ENCODE peak calls at places on chromosomes 5 and 9, in nine cellular contexts. I, G, R, V, Q, B, J, Z and O are unnamed samples.

GRCh38 chr5:52867809-52868208 is 80.1 kb downstream of the ITGA1 start:
- DNase-seq in J (no peak), B (no peak), I (no peak), Q (no peak), R (no peak), V (no peak), Z (no peak), G (no peak), O (no peak)

GRCh38 chr5:133610489-133611356 is 1.6 kb downstream of the FSTL4 start:
- DNase-seq in Q (no peak), V (peak; percentile 23), Z (peak; percentile 87), R (peak; percentile 50), J (no peak), B (no peak), G (no peak), I (peak; percentile 61), O (peak; percentile 89)

GRCh38 chr9:121818841-121819430 is 167.5 kb downstream of the DAB2IP start:
- DNase-seq in B (no peak), I (no peak), Q (no peak), G (no peak), J (no peak), R (no peak), V (no peak), Z (peak; percentile 51), O (no peak)

GRCh38 chr5:14813747-14814146 is 57.8 kb downstream of the ANKH start:
- DNase-seq in J (no peak), Z (no peak), B (no peak), G (no peak), V (no peak), R (no peak), I (no peak), Q (no peak), O (no peak)

GRCh38 chr9:95004452-95005275 is 278.2 kb downstream of the AOPEP start:
- DNase-seq in R (peak; percentile 74), G (peak; percentile 62), J (no peak), Q (peak; percentile 83), B (no peak), Z (peak; percentile 87), V (peak; percentile 48), I (peak; percentile 74), O (no peak)

GRCh38 chr5:34998058-34998789 is 49.5 kb downstream of the AGXT2 start:
- DNase-seq in Z (no peak), G (no peak), I (peak; percentile 4), J (no peak), V (no peak), Q (no peak), R (no peak), B (no peak), O (no peak)

GRCh38 chr9:101650096-101650495 is 55.3 kb upstream of the PPP3R2 start:
- DNase-seq in J (no peak), B (no peak), Q (no peak), G (no peak), V (no peak), I (no peak), Z (no peak), R (no peak), O (no peak)

GRCh38 chr5:72178910-72179815 is 71.9 kb downstream of the MAP1B start:
- DNase-seq in I (peak; percentile 52), Z (peak; percentile 30), B (peak; percentile 87), R (no peak), Q (peak; percentile 86), G (peak; percentile 74), V (no peak), J (no peak), O (no peak)

GRCh38 chr9:110337727-110338522 is at the start of gene TXNDC8:
- DNase-seq in V (no peak), R (no peak), B (no peak), G (no peak), Z (no peak), I (no peak), Q (no peak), J (no peak), O (no peak)

GRCh38 chr5:148746826-148747535 is 79.4 kb upstream of the ADRB2 start:
- DNase-seq in B (no peak), J (no peak), I (no peak), V (no peak), R (no peak), Q (no peak), G (no peak), Z (no peak), O (no peak)

GRCh38 chr9:5719546-5719945 is 90.6 kb downstream of the RIC1 start:
- DNase-seq in J (no peak), R (no peak), V (no peak), I (peak; percentile 9), G (no peak), B (no peak), Z (no peak), Q (no peak), O (no peak)

GRCh38 chr9:121741198-121741918 is 89.9 kb downstream of the DAB2IP start:
- DNase-seq in I (no peak), R (no peak), Z (no peak), B (no peak), J (no peak), Q (no peak), G (no peak), V (no peak), O (no peak)

GRCh38 chr9:128625391-128626145 is 31.1 kb downstream of the DYNC2I2 start:
- DNase-seq in Z (peak; percentile 19), B (no peak), V (no peak), Q (no peak), G (peak; percentile 73), I (no peak), R (no peak), J (no peak), O (no peak)

GRCh38 chr9:114324492-114324891 is 1.6 kb downstream of the ORM1 start:
- DNase-seq in I (no peak), Q (no peak), V (no peak), B (no peak), J (no peak), R (no peak), Z (no peak), G (no peak), O (no peak)

GRCh38 chr9:130336885-130337284 is 71.3 kb downstream of the HMCN2 start:
- DNase-seq in G (no peak), Z (no peak), R (no peak), V (no peak), B (no peak), I (no peak), J (no peak), Q (no peak), O (no peak)

GRCh38 chr5:116455061-116455460 is 119.6 kb downstream of the SEMA6A start:
- DNase-seq in R (no peak), V (no peak), Q (no peak), I (no peak), Z (peak; percentile 48), J (no peak), B (no peak), G (no peak), O (no peak)
- H3K4me3 ChIP-seq in R (no peak overlapping the region), V (no peak overlapping the region), Q (no peak overlapping the region), I (no peak overlapping the region), Z (peak overlapping the region; percentile 17), J (no peak overlapping the region), B (no peak overlapping the region), G (no peak overlapping the region), O (no peak overlapping the region)

DNA sequence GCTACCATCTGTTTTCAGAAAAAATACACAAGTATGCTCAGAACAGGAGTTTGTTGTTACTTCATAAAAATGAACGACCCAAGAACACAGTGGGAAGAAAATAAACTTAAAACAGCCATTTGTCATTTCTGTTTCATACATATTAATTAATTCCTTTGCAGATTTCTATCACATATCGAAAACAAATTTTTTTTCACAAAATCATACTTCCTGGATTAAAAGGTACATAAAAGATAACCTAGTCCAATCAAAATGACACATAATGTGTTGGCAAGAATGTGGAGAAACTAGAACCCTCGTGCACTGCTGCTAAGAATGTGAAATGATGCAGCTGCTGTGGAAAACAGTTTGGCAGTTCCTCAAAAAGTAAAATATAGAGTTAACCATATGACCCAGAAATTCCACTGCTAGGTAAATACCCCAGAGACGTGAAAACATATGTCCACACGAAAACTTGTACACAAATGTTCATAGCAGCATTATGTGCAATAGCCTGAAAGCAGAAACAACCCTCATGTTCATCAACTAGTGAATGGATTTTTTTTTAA is 46.0 kb downstream of the MYO10 start:
- DNase-seq in I (peak; percentile 44), B (no peak), V (no peak), J (no peak), Q (no peak), R (no peak), G (no peak), Z (no peak), O (no peak)
- TF ChIP-seq EP300 in I (no peak), B (no peak), V (no peak), J (no peak), Q (no peak), R (no peak), G (no peak), Z (no peak), O (no peak)

GRCh38 chr5:132489051-132489770 is 1.4 kb downstream of the IRF1 start:
- DNase-seq in R (no peak), V (no peak), G (no peak), I (no peak), J (no peak), Q (peak; percentile 60), Z (no peak), B (no peak), O (peak; percentile 90)
- H3K4me1 ChIP-seq in R (peaks cover 11% of the 10 kb centered on the region), V (peaks cover 31% of the 10 kb centered on the region), G (peaks cover 13% of the 10 kb centered on the region), I (peaks cover 23% of the 10 kb centered on the region), J (peaks cover 46% of the 10 kb centered on the region), Q (no peaks in the 10 kb centered on the region), Z (peaks cover 29% of the 10 kb centered on the region), B (peaks cover 47% of the 10 kb centered on the region), O (peaks cover 66% of the 10 kb centered on the region)

DNA sequence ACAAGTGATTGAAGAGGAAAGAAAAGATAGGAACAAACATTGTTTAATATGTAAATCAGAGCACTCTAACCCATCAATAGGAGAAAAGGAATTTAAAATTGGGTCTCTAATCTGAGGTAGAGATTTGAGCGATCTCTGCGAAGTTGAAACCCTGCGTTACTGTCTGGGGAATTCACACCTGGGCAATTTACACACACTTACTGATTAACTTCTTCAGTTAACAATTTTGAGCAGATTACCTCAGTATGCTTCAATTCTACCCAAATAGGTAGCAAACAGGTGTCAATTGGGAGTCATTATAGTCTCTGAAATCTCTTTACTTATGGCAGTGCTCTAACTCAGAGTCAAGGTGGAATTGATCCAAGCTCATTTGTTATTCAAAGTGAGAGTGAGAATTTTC is 26.9 kb upstream of the IFNA14 start:
- DNase-seq in B (no peak), R (no peak), Z (no peak), I (no peak), V (no peak), Q (no peak), J (no peak), G (no peak), O (no peak)
- H3K4me3 ChIP-seq in B (no peak overlapping the region), R (no peak overlapping the region), Z (no peak overlapping the region), I (no peak overlapping the region), V (no peak overlapping the region), Q (no peak overlapping the region), J (no peak overlapping the region), G (no peak overlapping the region), O (no peak overlapping the region)

GRCh38 chr9:137280478-137281344 is 3.2 kb downstream of the TOR4A start:
- DNase-seq in B (no peak), G (no peak), Q (no peak), V (no peak), I (no peak), R (peak; percentile 78), Z (peak; percentile 92), J (no peak), O (no peak)
- TF ChIP-seq EP300 in B (no peak), G (no peak), Q (no peak), V (no peak), I (no peak), R (no peak), Z (no peak), J (no peak), O (no peak)